ENCODE peak calls at places on chromosomes 4 and X, in nine cellular contexts. Q, Z, R, L, S, G, X, H and C are unnamed samples.

GRCh38 chrX:16114640-16115039 is 8.7 kb upstream of the GRPR start:
- DNase-seq in G (peak; percentile 62), R (no peak), H (no peak), X (peak; percentile 95), Z (peak; percentile 2), L (no peak), S (no peak), Q (no peak), C (no peak)

GRCh38 chr4:18961879-18962278 is 940.3 kb upstream of the LCORL start:
- DNase-seq in Q (no peak), R (no peak), S (no peak), L (no peak), Z (no peak), H (no peak), X (no peak), G (no peak), C (no peak)

GRCh38 chrX:48472225-48472624 is 2.2 kb upstream of the SLC38A5 start:
- DNase-seq in H (no peak), Q (no peak), L (no peak), Z (no peak), R (no peak), G (no peak), S (no peak), X (no peak), C (no peak)

GRCh38 chrX:153726286-153727107 is 1.8 kb downstream of the ABCD1 start:
- DNase-seq in Z (no peak), L (peak; percentile 67), S (no peak), H (no peak), X (peak; percentile 25), G (peak; percentile 32), R (no peak), Q (no peak), C (no peak)

GRCh38 chrX:11864171-11864570 is 106.1 kb downstream of the MSL3 start:
- DNase-seq in S (no peak), Z (peak; percentile 1), L (no peak), G (no peak), Q (no peak), H (no peak), X (no peak), R (no peak), C (no peak)

GRCh38 chr4:137310593-137311490 is 221.5 kb downstream of the PCDH18 start:
- DNase-seq in Z (peak; percentile 51), Q (peak; percentile 50), H (no peak), G (peak; percentile 59), X (peak; percentile 89), R (no peak), S (peak; percentile 11), L (no peak), C (peak; percentile 7)

GRCh38 chr4:110626532-110627153 is 3.8 kb upstream of the PITX2 start:
- DNase-seq in X (no peak), L (no peak), H (no peak), R (no peak), Q (no peak), Z (no peak), S (no peak), G (no peak), C (no peak)

GRCh38 chr4:87007345-87008181 is 72.8 kb downstream of the AFF1 start:
- DNase-seq in L (peak; percentile 68), R (peak; percentile 30), Z (peak; percentile 23), G (no peak), X (no peak), H (peak; percentile 51), Q (peak; percentile 47), S (no peak), C (peak; percentile 37)

GRCh38 chrX:112800901-112801775 is 39.5 kb downstream of the AMOT start:
- DNase-seq in S (no peak), Z (peak; percentile 1), L (no peak), H (no peak), X (no peak), G (no peak), Q (no peak), R (no peak), C (no peak)

GRCh38 chrX:118536687-118537461 is 41.3 kb downstream of the DOCK11 start:
- DNase-seq in R (no peak), H (no peak), L (no peak), G (no peak), Q (no peak), Z (no peak), S (no peak), X (peak; percentile 53), C (no peak)

GRCh38 chr4:95386410-95386809 is 162.4 kb downstream of the UNC5C start:
- DNase-seq in R (no peak), Q (no peak), Z (no peak), H (no peak), G (no peak), L (no peak), X (no peak), S (no peak), C (no peak)

GRCh38 chrX:51759055-51759454 is 15.8 kb downstream of the GSPT2 start:
- DNase-seq in Q (no peak), Z (no peak), X (no peak), H (no peak), R (no peak), S (no peak), L (no peak), G (no peak), C (no peak)

GRCh38 chr4:72846280-72847111 is 223.0 kb downstream of the COX18 start:
- DNase-seq in Z (peak; percentile 36), S (no peak), H (no peak), X (peak; percentile 7), G (no peak), L (no peak), Q (no peak), R (no peak), C (no peak)